ENCODE peak calls at places on chromosomes 3 and 15, in seven cellular contexts. Z is NCI-H460; D is iPS-NIHi11; E is effector CD4-positive, alpha-beta T cell; X is GM12864; R is stomach; C is amniotic stem cell. L is an unnamed sample.

GRCh38 chr3:23735575-23736326 is 70.0 kb upstream of the UBE2E1 start:
- DNase-seq in C (no peak), R (no peak), X (no peak), Z (no peak), E (no peak), D (no peak), L (no peak)

GRCh38 chr3:47414666-47415587 is 34.1 kb downstream of the PTPN23 start:
- DNase-seq in R (no peak), E (no peak), C (no peak), Z (no peak), D (no peak), X (no peak), L (no peak)

GRCh38 chr15:53256457-53256856 is 466.3 kb upstream of the ONECUT1 start:
- DNase-seq in C (no peak), R (no peak), Z (no peak), E (no peak), X (no peak), D (no peak), L (no peak)

GRCh38 chr3:194960446-194961032 is 274.9 kb downstream of the FAM43A start:
- DNase-seq in Z (no peak), X (no peak), C (no peak), D (no peak), E (no peak), R (peak; percentile 16), L (no peak)

GRCh38 chr15:63892794-63893441 is 59.2 kb upstream of the HERC1 start:
- DNase-seq in E (peak; percentile 56), C (no peak), R (peak; percentile 53), X (peak; percentile 70), D (no peak), Z (no peak), L (no peak)

GRCh38 chr15:84818221-84819131 is 1.3 kb downstream of the ALPK3 start:
- DNase-seq in Z (no peak), R (no peak), X (no peak), D (peak; percentile 82), C (no peak), E (no peak), L (no peak)

GRCh38 chr3:140571836-140572235 is 106.0 kb upstream of the TRIM42 start:
- DNase-seq in Z (no peak), E (no peak), C (no peak), R (no peak), D (no peak), X (no peak), L (no peak)

GRCh38 chr15:58505581-58505980 is 73.8 kb downstream of the LIPC start:
- DNase-seq in E (no peak), X (no peak), Z (no peak), R (no peak), C (no peak), D (no peak), L (no peak)

GRCh38 chr15:52794665-52795463 is 4.7 kb upstream of the ONECUT1 start:
- DNase-seq in E (no peak), D (no peak), C (no peak), X (no peak), Z (no peak), R (no peak), L (no peak)

GRCh38 chr3:63791974-63792373 is 27.1 kb upstream of the C3orf49 start:
- DNase-seq in X (no peak), D (no peak), E (no peak), Z (peak; percentile 20), R (no peak), C (peak; percentile 53), L (no peak)

GRCh38 chr3:9439331-9439730 is 41.9 kb downstream of the SETD5 start:
- DNase-seq in Z (no peak), R (no peak), X (no peak), D (no peak), E (no peak), C (no peak), L (no peak)

GRCh38 chr15:59892995-59893394 is 111.1 kb upstream of the FOXB1 start:
- DNase-seq in R (no peak), X (no peak), E (no peak), Z (peak; percentile 15), C (no peak), D (peak; percentile 69), L (no peak)

GRCh38 chr3:55484191-55484644 is 2.9 kb downstream of the WNT5A start:
- DNase-seq in R (no peak), C (no peak), E (no peak), D (peak; percentile 34), X (no peak), Z (no peak), L (no peak)

GRCh38 chr15:90205886-90206285 is 4.8 kb downstream of the SEMA4B start:
- DNase-seq in X (no peak), D (no peak), C (no peak), R (no peak), E (no peak), Z (no peak), L (peak; percentile 72)

GRCh38 chr3:72452745-72453144 is 395.5 kb downstream of the SHQ1 start:
- DNase-seq in E (no peak), Z (no peak), X (no peak), C (no peak), D (no peak), R (no peak), L (no peak)

GRCh38 chr3:60708191-60708975 is 542.9 kb downstream of the FHIT start:
- DNase-seq in X (no peak), E (no peak), C (no peak), Z (no peak), D (peak; percentile 21), R (no peak), L (no peak)

GRCh38 chr3:108511490-108511889 is 1.1 kb upstream of the MYH15 start:
- DNase-seq in R (no peak), D (no peak), Z (no peak), C (no peak), X (no peak), E (no peak), L (no peak)

GRCh38 chr15:66101715-66102395 is 151.7 kb downstream of the MEGF11 start:
- DNase-seq in C (no peak), Z (no peak), R (no peak), E (no peak), X (no peak), D (peak; percentile 77), L (peak; percentile 22)

GRCh38 chr3:178382388-178383061 is 153.7 kb upstream of the KCNMB2 start:
- DNase-seq in X (no peak), E (no peak), Z (no peak), R (no peak), D (no peak), C (peak; percentile 78), L (no peak)

GRCh38 chr3:105228696-105229095 is 138.0 kb upstream of the ALCAM start:
- DNase-seq in Z (no peak), E (no peak), X (no peak), D (no peak), C (no peak), R (no peak), L (no peak)

GRCh38 chr15:40338921-40339620 is 1.7 kb downstream of the CCDC9B start:
- DNase-seq in X (no peak), Z (peak; percentile 83), R (no peak), C (peak; percentile 74), D (peak; percentile 28), E (no peak), L (peak; percentile 86)

GRCh38 chr3:134815519-134815918 is 20.5 kb downstream of the EPHB1 start:
- DNase-seq in R (no peak), E (no peak), D (no peak), Z (no peak), C (no peak), X (no peak), L (no peak)

GRCh38 chr3:45546636-45547201 is 47.8 kb upstream of the LIMD1 start:
- DNase-seq in Z (no peak), R (no peak), X (no peak), D (peak; percentile 70), E (no peak), C (no peak), L (no peak)

GRCh38 chr15:51861557-51862350 is 32.3 kb downstream of the TMOD3 start:
- DNase-seq in R (no peak), X (no peak), Z (no peak), E (peak; percentile 58), D (no peak), C (no peak), L (no peak)

GRCh38 chr3:114519415-114519814 is 225.6 kb downstream of the TIGIT start:
- DNase-seq in E (no peak), X (peak; percentile 33), D (peak; percentile 55), C (no peak), Z (no peak), R (no peak), L (no peak)

GRCh38 chr3:187207624-187208023 is 10.3 kb downstream of the RTP1 start:
- DNase-seq in R (no peak), X (no peak), C (no peak), D (no peak), E (no peak), Z (no peak), L (no peak)

GRCh38 chr3:111152506-111152905 is 80.9 kb downstream of the NECTIN3 start:
- DNase-seq in X (no peak), Z (no peak), D (no peak), E (no peak), C (no peak), R (no peak), L (no peak)

GRCh38 chr3:42546691-42547213 is 35.0 kb downstream of the SEC22C start:
- DNase-seq in D (no peak), E (no peak), X (no peak), R (no peak), C (no peak), Z (no peak), L (peak; percentile 27)

GRCh38 chr15:79881668-79882067 is 15.1 kb downstream of the MTHFS start:
- DNase-seq in Z (no peak), D (no peak), E (no peak), R (no peak), C (no peak), X (no peak), L (no peak)

GRCh38 chr3:48397767-48398681 is 26.0 kb downstream of the FBXW12 start:
- DNase-seq in R (no peak), C (no peak), X (no peak), Z (no peak), D (peak; percentile 17), E (no peak), L (no peak)

GRCh38 chr3:172622916-172623700 is 87.8 kb downstream of the NCEH1 start:
- DNase-seq in D (peak; percentile 38), C (peak; percentile 19), Z (peak; percentile 28), E (peak; percentile 20), R (peak; percentile 38), X (no peak), L (no peak)

GRCh38 chr3:24344784-24345439 is 149.7 kb downstream of the THRB start:
- DNase-seq in C (no peak), E (no peak), Z (no peak), D (no peak), X (no peak), R (no peak), L (no peak)

GRCh38 chr15:66965201-66965900 is 100.1 kb upstream of the SMAD3 start:
- DNase-seq in Z (no peak), R (no peak), E (no peak), C (no peak), D (no peak), X (no peak), L (no peak)

L was measured in sigmoid colon.